ENCODE peak calls at places on chromosomes 7 and 10, in six cellular contexts. C is PC-3; A is tibial nerve; O is CD8-positive, alpha-beta T cell; S is psoas muscle; T is spleen. E is an unnamed sample. For H3K4me1, the result is how much of the 10 kb centered on the place peaks cover.

GRCh38 chr10:115171392-115171960 is 78.3 kb downstream of the ATRNL1 start:
- DNase-seq in C (peak), A (no peak), O (no peak), S (no peak), T (no peak), E (no peak)

GRCh38 chr10:48777056-48777455 is 92.4 kb downstream of the WDFY4 start:
- DNase-seq in C (no peak), A (no peak), O (no peak), S (no peak), T (no peak), E (no peak)

GRCh38 chr7:28573751-28574295 is 161.5 kb downstream of the CREB5 start:
- DNase-seq in C (peak), A (no peak), O (no peak), S (no peak), T (no peak), E (no peak)

GRCh38 chr7:133705596-133705995 is 421.5 kb upstream of the LRGUK start:
- DNase-seq in C (peak), A (no peak), O (no peak), S (no peak), T (no peak), E (no peak)

GRCh38 chr10:122474145-122474739 is 12.9 kb downstream of the HTRA1 start:
- DNase-seq in C (no peak), A (no peak), O (no peak), S (no peak), T (no peak), E (no peak)

GRCh38 chr10:63819753-63820347 is 298.6 kb downstream of the REEP3 start:
- DNase-seq in C (peak), A (peak), O (no peak), S (peak), T (no peak), E (peak)

GRCh38 chr10:132249824-132250375 is 57.9 kb downstream of the STK32C start:
- DNase-seq in C (no peak), A (no peak), O (no peak), S (no peak), T (no peak), E (no peak)

GRCh38 chr10:132790934-132791829 is 5.2 kb upstream of the NKX6-2 start:
- DNase-seq in C (no peak), A (no peak), O (no peak), S (no peak), T (no peak), E (no peak)

GRCh38 chr10:78831457-78831856 is 237.3 kb upstream of the ZMIZ1 start:
- DNase-seq in C (no peak), A (no peak), O (no peak), S (no peak), T (no peak), E (no peak)

GRCh38 chr10:557792-558328 is 131.6 kb downstream of the DIP2C start:
- DNase-seq in C (no peak), A (no peak), O (no peak), S (no peak), T (no peak), E (no peak)

GRCh38 chr10:73827346-73828089 is 16.1 kb upstream of the NDST2 start:
- DNase-seq in C (peak), A (no peak), O (no peak), S (no peak), T (no peak), E (no peak)

GRCh38 chr10:1047937-1048336 is 982 bp downstream of the IDI1 start:
- DNase-seq in C (no peak), A (no peak), O (no peak), S (no peak), T (no peak), E (peak)

GRCh38 chr10:47058961-47059391 is 147.7 kb downstream of the PTPN20 start:
- DNase-seq in C (no peak), A (no peak), O (no peak), S (no peak), T (peak), E (no peak)

GRCh38 chr10:100742936-100743335 is 2.4 kb upstream of the PAX2 start:
- DNase-seq in C (no peak), A (no peak), O (no peak), S (no peak), T (no peak), E (no peak)

GRCh38 chr10:100743626-100744135 is 1.7 kb upstream of the PAX2 start:
- DNase-seq in C (peak), A (no peak), O (peak), S (no peak), T (no peak), E (peak)

GRCh38 chr10:100744980-100745881 is at the start of gene PAX2:
- DNase-seq in C (peak), A (no peak), O (no peak), S (no peak), T (no peak), E (no peak)

GRCh38 chr10:100745882-100746412 is 565 bp downstream of the PAX2 start:
- DNase-seq in C (no peak), A (no peak), O (no peak), S (no peak), T (no peak), E (no peak)

DNA sequence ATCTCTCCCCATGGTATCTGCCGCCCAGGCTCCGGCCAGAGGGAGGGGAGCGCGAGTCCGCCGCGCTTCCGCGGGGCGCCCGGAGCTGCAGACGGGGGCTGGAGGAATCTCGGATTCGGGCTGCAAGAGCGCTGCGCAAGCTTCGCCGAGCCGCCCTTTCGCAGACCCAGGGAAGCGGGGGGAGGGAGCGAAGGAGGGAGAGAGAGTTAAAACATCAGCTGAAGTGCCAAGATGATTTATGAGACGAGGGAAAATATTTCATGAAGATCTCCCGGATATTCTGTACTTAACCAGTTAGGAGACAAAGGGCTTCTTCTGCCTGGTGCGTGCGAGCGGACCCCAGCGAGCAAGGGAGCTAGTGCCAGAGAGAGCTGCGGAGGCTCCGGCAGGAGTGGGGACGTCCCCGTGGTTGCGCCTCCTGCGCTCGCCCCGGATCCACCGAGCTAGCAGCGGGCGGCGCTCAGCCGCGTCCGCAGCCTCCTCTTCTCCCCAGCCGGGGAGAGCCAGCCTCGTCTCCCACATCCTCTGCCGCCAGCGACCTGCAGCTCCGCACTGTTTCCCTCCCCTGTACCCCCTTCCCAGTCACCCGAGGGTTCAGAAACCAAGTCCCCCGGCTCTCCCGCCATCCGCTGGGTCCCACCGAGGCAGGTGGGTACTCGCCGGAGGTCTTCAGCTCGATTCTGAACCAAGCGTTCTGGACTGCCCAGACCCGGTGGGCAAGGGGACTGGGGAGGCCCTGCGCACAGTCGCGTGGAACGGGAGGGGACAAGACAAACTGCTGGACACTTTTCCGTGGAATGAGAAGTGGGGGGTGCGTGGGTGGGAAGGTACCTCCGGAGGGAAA is 1.0 kb upstream of the PAX2 start:
- DNase-seq in C (no peak), A (no peak), O (no peak), S (no peak), T (no peak), E (no peak)
- H3K27ac ChIP-seq in C (no peak), A (no peak), O (no peak), S (no peak), T (no peak), E (no peak)

DNA sequence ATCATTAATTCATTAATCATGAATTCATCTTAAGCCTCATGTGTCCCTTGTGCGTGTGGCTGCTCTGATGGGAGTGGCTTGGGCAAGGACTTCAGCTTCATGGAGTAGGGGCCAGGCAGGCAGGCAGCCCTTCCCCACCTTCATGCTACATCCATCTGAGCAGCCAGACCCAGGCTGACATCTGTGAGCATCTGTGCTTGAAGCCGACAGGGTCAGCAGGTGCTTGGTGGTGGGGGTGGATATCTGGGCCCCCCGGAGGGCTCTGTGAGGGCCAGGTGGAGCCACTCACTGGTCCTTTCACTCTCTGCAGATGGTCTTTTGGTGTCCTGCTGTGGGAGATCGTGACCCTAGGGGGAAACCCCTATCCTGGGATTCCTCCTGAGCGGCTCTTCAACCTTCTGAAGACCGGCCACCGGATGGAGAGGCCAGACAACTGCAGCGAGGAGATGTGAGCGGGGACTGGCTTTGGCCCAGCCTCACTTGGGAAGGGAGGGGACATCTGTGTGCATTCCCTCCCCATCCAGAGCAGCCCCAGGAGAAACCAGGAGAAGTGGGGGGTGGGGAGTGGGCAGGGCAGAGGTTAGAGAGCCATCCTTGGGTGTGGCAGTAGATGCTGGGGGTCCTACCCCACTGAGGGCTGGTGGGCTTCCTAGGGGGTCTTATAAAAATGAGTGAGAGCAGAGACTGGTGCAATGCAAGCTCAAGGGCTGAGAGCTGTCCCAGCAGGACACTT is 14.7 kb upstream of the CSGALNACT2 start:
- DNase-seq in C (no peak), A (no peak), O (no peak), S (peak), T (peak), E (no peak)
- H3K4me1 ChIP-seq in C (under half), A (under half), O (under half), S (under half), T (under half), E (under half)

GRCh38 chr7:70935311-70935710 is 196.6 kb upstream of the GALNT17 start:
- DNase-seq in C (no peak), A (no peak), O (no peak), S (no peak), T (no peak), E (no peak)
- H3K27ac ChIP-seq in C (no peak), A (no peak), O (no peak), S (no peak), T (no peak), E (no peak)

GRCh38 chr7:120997902-120998301 is 9.4 kb downstream of the CPED1 start:
- DNase-seq in C (no peak), A (no peak), O (no peak), S (no peak), T (no peak), E (no peak)
- H3K4me1 ChIP-seq in C (under half), A (under half), O (under half), S (half or more), T (half or more), E (under half)

DNA sequence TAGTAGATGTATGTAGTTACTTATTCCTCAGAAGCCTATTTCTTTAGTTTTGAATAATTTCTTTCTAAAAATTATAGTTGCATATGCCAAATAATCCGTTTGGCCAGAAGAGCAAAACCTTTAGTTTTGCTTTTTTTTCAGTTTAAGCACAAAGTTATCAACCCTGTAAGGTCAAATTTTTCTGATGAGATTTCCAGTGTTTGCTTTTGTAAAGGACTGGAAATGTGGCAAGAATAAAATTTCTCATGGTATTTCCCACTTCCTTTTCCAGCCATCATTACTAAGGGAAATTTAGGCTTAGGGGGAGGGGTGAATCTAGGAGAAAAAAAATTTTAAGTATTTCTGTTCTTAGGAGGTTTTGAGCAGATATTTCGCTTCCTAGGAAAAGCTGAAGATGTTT is 7.6 kb downstream of the CALD1 start:
- DNase-seq in C (no peak), A (no peak), O (no peak), S (no peak), T (no peak), E (no peak)
- H3K27ac ChIP-seq in C (no peak), A (no peak), O (no peak), S (peak), T (peak), E (no peak)

DNA sequence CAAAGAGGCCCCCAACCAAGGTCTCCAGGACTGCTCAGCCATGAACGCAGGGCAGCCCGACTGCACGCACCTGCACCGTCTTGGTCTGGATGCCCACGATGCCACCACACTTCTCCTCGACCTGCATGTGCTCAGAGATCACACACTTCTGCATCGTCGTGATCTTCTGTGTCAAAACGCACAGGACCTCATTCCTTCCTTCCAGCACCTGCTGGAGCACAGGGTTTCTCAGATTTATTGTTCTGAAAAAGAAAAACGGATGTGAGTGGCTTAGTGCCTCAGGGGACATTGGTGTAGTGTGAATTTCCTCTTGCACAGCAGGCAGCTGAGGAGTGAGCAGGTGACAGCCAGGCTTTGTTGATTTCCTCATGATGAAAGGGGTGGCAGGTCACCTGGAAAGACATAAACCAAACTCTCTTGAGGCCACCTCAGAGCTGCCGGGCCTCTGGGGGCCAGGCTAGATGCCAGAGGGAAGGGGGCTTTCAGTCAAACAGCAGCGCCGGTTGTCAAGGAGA is 38.2 kb downstream of the GSDME start:
- DNase-seq in C (no peak), A (no peak), O (no peak), S (no peak), T (peak), E (no peak)
- H3K4me1 ChIP-seq in C (under half), A (under half), O (under half), S (under half), T (under half), E (under half)

GRCh38 chr10:119395287-119396007 is 147.1 kb downstream of the RGS10 start:
- DNase-seq in C (no peak), A (no peak), O (no peak), S (peak), T (peak), E (no peak)
- H3K27ac ChIP-seq in C (no peak), A (peak), O (no peak), S (peak), T (peak), E (peak)

GRCh38 chr10:95604630-95605029 is 43.5 kb upstream of the SORBS1 start:
- DNase-seq in C (no peak), A (no peak), O (no peak), S (no peak), T (no peak), E (no peak)
- H3K4me1 ChIP-seq in C (under half), A (under half), O (under half), S (under half), T (under half), E (under half)

E was measured in small intestine.